ENCODE peak calls at places on chromosomes 7 and 10, in four cellular contexts. E is HepG2, O is GM12878, L is H1. X is an unnamed sample.

GRCh38 chr7:134302120-134302519 is 14.6 kb downstream of the SLC35B4 start:
- DNase-seq in L (no peak), E (no peak), O (no peak), X (no peak)

GRCh38 chr7:73706122-73707044 is 13.1 kb downstream of the STX1A start:
- DNase-seq in O (no peak), L (no peak), E (no peak), X (no peak)

GRCh38 chr7:108535257-108535656 is 9.3 kb upstream of the PNPLA8 start:
- DNase-seq in O (no peak), L (no peak), E (no peak), X (no peak)

GRCh38 chr7:158733762-158734494 is 29.3 kb upstream of the NCAPG2 start:
- DNase-seq in E (no peak), O (no peak), L (no peak), X (no peak)

GRCh38 chr7:102424129-102424551 is 9.2 kb upstream of the ORAI2 start:
- DNase-seq in L (no peak), E (no peak), O (no peak), X (no peak)

GRCh38 chr10:21496285-21497176 is 29.0 kb downstream of the SKIDA1 start:
- DNase-seq in L (no peak), E (peak; percentile 54), O (no peak), X (no peak)

GRCh38 chr7:148290451-148291005 is 300.0 kb upstream of the C7orf33 start:
- DNase-seq in O (no peak), L (no peak), E (no peak), X (no peak)

GRCh38 chr7:30322656-30323355 is 38.4 kb downstream of the ZNRF2 start:
- DNase-seq in E (no peak), O (peak; percentile 45), L (no peak), X (no peak)

GRCh38 chr10:48791267-48791928 is 106.7 kb downstream of the WDFY4 start:
- DNase-seq in O (no peak), L (no peak), E (no peak), X (no peak)

GRCh38 chr7:84603545-84603944 is 409.0 kb upstream of the SEMA3A start:
- DNase-seq in O (no peak), E (no peak), L (no peak), X (no peak)

GRCh38 chr10:97687785-97688781 is 1.0 kb upstream of the AVPI1 start:
- DNase-seq in O (no peak), E (peak; percentile 66), L (no peak), X (no peak)

GRCh38 chr7:158277219-158278141 is 310.1 kb downstream of the PTPRN2 start:
- DNase-seq in L (no peak), O (no peak), E (no peak), X (no peak)

GRCh38 chr10:98307916-98308315 is 39.9 kb upstream of the LOXL4 start:
- DNase-seq in E (no peak), L (no peak), O (no peak), X (no peak)

GRCh38 chr7:132352774-132353173 is 223.5 kb downstream of the PLXNA4 start:
- DNase-seq in L (no peak), O (no peak), E (no peak), X (no peak)

GRCh38 chr10:3185386-3185785 is 12.8 kb upstream of the PITRM1 start:
- DNase-seq in E (no peak), O (no peak), L (no peak), X (no peak)

GRCh38 chr10:52064084-52064845 is 249.8 kb upstream of the DKK1 start:
- DNase-seq in E (no peak), L (no peak), O (no peak), X (no peak)

GRCh38 chr10:62926407-62926806 is 110.2 kb upstream of the EGR2 start:
- DNase-seq in L (no peak), E (peak; percentile 41), O (no peak), X (no peak)

GRCh38 chr7:138081868-138082267 is 5.6 kb downstream of the AKR1D1 start:
- DNase-seq in L (no peak), O (no peak), E (no peak), X (no peak)

GRCh38 chr7:157500171-157500960 is 163.6 kb downstream of the DNAJB6 start:
- DNase-seq in E (no peak), O (no peak), L (no peak), X (peak; percentile 32)

GRCh38 chr7:123846217-123846891 is 1.4 kb downstream of the HYAL4 start:
- DNase-seq in O (peak; percentile 7), L (no peak), E (no peak), X (peak; percentile 25)

GRCh38 chr10:12388671-12389070 is 39.3 kb downstream of the CAMK1D start:
- DNase-seq in E (no peak), O (no peak), L (no peak), X (no peak)

GRCh38 chr10:110495731-110496552 is 1.8 kb upstream of the DUSP5 start:
- DNase-seq in O (no peak), E (no peak), L (no peak), X (no peak)

GRCh38 chr7:89072094-89072493 is 276.6 kb upstream of the TEX47 start:
- DNase-seq in E (no peak), L (no peak), O (no peak), X (no peak)

GRCh38 chr7:2539031-2540028 is 16.0 kb downstream of the BRAT1 start:
- DNase-seq in E (no peak), O (no peak), L (no peak), X (no peak)

GRCh38 chr10:60289800-60290199 is 99.9 kb downstream of the ANK3 start:
- DNase-seq in L (no peak), E (no peak), O (no peak), X (no peak)
- TF ChIP-seq SUZ12 in L (no peak), E (no peak), O (no peak), X (no peak)

DNA sequence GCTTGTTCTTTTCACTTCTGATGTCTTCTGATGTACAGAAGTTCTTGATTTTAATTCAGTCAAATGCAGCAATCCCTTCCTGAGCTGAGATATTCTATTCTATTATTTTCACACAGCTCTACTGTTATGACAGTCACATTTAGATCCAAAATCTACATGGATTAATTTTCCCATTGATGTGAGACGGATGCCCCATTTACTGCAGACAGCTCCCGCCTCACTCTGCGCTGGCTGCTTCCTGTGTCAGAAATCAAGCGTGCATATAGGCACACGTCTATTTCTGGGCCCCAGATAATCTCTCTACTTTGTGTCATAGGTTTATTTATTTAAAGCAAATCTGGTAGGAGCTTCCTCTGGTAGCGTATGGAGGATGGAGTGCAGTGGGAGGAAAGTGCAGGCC is 6.7 kb downstream of the BNIP3 start:
- DNase-seq in L (no peak), E (no peak), O (no peak), X (no peak)
- H3K4me1 ChIP-seq in L (peaks cover 10% of the 10 kb centered on the region), E (peaks cover 64% of the 10 kb centered on the region), O (peaks cover 7% of the 10 kb centered on the region), X (peaks cover 4% of the 10 kb centered on the region)

DNA sequence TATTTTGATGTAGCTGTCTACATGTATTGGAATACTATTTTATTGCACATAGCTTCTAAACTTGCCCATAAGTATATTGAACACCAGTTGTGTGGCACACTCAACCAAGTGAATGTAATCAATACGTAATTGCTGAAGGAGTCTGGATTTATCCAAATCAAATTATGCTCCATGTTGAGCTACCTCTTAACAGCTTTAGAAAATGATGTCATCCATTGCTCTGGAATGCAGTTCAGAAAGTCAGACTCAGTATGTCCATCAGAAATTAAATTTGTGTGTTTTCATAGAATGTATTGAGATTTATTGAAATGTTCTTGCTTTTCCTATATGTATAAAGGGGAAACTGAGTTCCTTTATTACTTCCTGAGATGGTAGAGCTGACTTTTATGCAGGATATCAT is 25.0 kb upstream of the CCAR1 start:
- DNase-seq in E (no peak), O (no peak), L (no peak), X (no peak)
- TF ChIP-seq YY1 in E (no peak), O (no peak), L (no peak), X (no peak)

DNA sequence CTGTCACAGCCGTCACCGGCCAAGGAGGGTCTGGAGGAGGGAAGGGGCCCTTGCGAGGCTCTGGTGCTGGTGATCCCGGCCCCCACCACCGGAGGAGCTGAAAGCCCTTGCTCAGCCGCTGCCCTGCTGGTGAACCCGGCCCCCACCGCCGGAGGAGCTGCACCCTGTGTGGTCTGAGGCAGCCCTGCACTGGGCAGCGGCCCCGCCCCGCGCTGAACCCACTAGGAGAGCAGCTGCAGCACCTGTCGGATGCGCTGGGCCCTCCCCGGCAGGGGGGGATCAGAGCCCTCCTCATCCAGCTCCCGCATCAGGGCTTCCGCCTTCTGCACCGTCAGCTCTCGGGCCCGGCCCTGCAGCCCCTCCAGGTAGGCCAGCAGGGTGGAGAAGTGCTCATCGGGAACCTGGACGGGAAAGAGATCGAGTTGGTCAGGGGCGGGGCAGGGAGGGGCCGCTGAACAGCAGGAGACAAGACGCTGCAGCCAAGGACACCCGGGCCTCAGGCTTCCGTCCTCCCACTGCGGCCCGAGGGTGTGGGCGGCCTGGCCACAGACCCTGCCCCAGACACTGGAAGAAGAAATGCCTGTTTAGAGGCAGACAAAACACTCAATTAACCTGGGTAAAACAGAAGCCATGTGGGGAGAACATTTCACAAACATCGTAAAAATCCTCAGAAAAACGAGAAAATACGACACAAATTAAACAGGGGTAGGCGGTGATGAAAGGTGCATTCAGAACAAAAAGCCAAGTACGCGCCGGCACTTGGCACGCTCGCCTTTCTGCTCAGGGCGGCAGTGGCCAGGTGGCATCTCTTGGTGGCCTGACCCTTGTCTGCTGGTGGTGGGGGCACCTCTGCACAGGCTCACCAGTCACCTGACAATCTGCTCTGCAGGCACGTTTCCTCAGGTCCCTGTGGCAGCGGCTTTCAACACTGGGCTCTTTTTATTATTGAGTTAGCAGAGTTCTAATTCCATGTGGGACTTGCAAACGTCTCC is 14.7 kb downstream of the CYP2W1 start:
- DNase-seq in O (no peak), L (no peak), E (no peak), X (no peak)
- TF ChIP-seq SUZ12 in O (no peak), L (no peak), E (no peak), X (no peak)

DNA sequence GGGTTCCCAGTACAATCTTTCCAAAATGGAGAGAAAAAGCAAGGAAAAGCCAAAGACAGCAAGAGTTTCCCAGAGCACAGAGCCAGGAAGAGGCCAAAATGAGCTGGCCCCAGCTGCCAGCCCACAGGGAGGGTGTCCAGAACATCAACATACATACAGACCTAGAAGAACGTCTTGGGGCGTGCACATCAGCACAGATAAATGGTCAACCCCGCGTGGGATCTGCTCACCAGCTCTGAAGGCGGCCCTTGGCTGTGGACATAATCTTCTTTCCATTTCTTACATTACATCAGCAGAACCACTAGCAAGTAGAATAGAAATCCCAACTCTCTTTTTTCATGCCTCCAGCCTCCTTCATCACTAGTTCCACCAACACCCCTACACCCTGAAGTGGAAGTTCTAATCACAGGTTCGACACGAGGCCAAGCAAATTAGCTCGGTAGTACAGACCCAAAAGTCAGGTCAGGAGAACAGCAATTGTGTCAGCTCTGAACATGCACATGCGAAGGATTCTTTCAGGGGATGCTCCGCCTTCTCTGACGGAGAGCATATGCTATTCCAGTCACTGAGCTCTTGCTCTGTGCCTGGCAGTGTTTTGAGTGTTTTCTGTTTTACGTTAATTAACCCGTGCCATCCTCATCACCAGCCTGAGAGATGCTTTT is 16.4 kb downstream of the SH3PXD2A start:
- DNase-seq in L (no peak), O (no peak), E (no peak), X (no peak)
- H3K4me1 ChIP-seq in L (peaks cover 28% of the 10 kb centered on the region), O (no peaks in the 10 kb centered on the region), E (peaks cover 97% of the 10 kb centered on the region), X (peaks cover 11% of the 10 kb centered on the region)

GRCh38 chr7:50826371-50827172 is 43.9 kb upstream of the GRB10 start:
- DNase-seq in E (peak; percentile 78), O (no peak), L (no peak), X (no peak)
- TF ChIP-seq YY1 in E (no peak), O (no peak), L (no peak), X (no peak)

DNA sequence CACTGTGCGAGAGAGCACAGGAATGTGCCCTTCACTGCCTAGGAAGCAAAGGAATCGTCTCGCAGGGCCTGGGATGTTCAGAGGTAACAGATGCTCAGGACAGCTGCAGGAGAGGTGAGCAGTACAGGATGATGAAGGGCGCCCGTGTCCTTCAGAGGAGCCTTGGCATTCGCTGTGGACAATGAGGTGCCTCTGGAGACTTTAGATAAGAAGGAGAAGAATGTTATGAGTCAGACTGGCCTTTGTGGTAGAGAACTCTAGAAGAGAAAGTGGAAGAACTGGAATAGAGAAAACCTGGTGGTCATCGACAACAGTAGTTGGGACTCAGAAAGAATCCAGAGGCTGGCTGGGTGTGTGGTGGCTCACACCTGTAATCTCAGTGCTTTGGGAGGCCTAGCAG is 64.4 kb upstream of the LEP start:
- DNase-seq in O (no peak), E (no peak), L (no peak), X (no peak)
- TF ChIP-seq SUZ12 in O (no peak), E (no peak), L (no peak), X (no peak)